ENCODE peak calls at places on chromosomes 4 and X, in eight cellular contexts. One of them, this sample, is unnamed.

GRCh38 chr4:185847352-185848078 is 35.5 kb upstream of the SORBS2 start:
- DNase-seq in HepG2: peak
- DNase-seq in IMR-90: peak
- DNase-seq in SK-N-SH: peak
- DNase-seq in K562: no peak
- DNase-seq in GM12878: no peak
- DNase-seq in WTC11: no peak
- DNase-seq in H1: no peak
- DNase-seq in this sample: peak

GRCh38 chrX:103540145-103540544 is 20.9 kb upstream of the RAB40A start:
- DNase-seq in HepG2: no peak
- DNase-seq in IMR-90: peak
- DNase-seq in SK-N-SH: no peak
- DNase-seq in K562: no peak
- DNase-seq in GM12878: no peak
- DNase-seq in WTC11: no peak
- DNase-seq in H1: no peak
- DNase-seq in this sample: no peak

GRCh38 chr4:125952631-125953030 is 637.9 kb downstream of the FAT4 start:
- DNase-seq in HepG2: no peak
- DNase-seq in IMR-90: no peak
- DNase-seq in SK-N-SH: no peak
- DNase-seq in K562: no peak
- DNase-seq in GM12878: no peak
- DNase-seq in WTC11: no peak
- DNase-seq in H1: no peak
- DNase-seq in this sample: no peak

GRCh38 chr4:60089546-60090273 is 1110.4 kb upstream of the ADGRL3 start:
- DNase-seq in HepG2: no peak
- DNase-seq in IMR-90: no peak
- DNase-seq in SK-N-SH: no peak
- DNase-seq in K562: no peak
- DNase-seq in GM12878: no peak
- DNase-seq in WTC11: no peak
- DNase-seq in H1: no peak
- DNase-seq in this sample: no peak

GRCh38 chr4:124262211-124263179 is 450.0 kb downstream of the ANKRD50 start:
- DNase-seq in HepG2: peak
- DNase-seq in IMR-90: peak
- DNase-seq in SK-N-SH: peak
- DNase-seq in K562: peak
- DNase-seq in GM12878: peak
- DNase-seq in WTC11: peak
- DNase-seq in H1: peak
- DNase-seq in this sample: peak

GRCh38 chr4:7844247-7844991 is 95.2 kb downstream of the AFAP1 start:
- DNase-seq in HepG2: peak
- DNase-seq in IMR-90: peak
- DNase-seq in SK-N-SH: peak
- DNase-seq in K562: peak
- DNase-seq in GM12878: no peak
- DNase-seq in WTC11: peak
- DNase-seq in H1: peak
- DNase-seq in this sample: peak

GRCh38 chr4:133268205-133268604 is 119.1 kb downstream of the PCDH10 start:
- DNase-seq in HepG2: no peak
- DNase-seq in IMR-90: no peak
- DNase-seq in SK-N-SH: no peak
- DNase-seq in K562: peak
- DNase-seq in GM12878: no peak
- DNase-seq in WTC11: no peak
- DNase-seq in H1: no peak
- DNase-seq in this sample: no peak

GRCh38 chr4:172709376-172709775 is 459.2 kb upstream of the GALNT7 start:
- DNase-seq in HepG2: no peak
- DNase-seq in IMR-90: no peak
- DNase-seq in SK-N-SH: no peak
- DNase-seq in K562: no peak
- DNase-seq in GM12878: no peak
- DNase-seq in WTC11: peak
- DNase-seq in H1: no peak
- DNase-seq in this sample: no peak

GRCh38 chr4:5307928-5308327 is 256.6 kb downstream of the STK32B start:
- DNase-seq in HepG2: no peak
- DNase-seq in IMR-90: no peak
- DNase-seq in SK-N-SH: no peak
- DNase-seq in K562: no peak
- DNase-seq in GM12878: no peak
- DNase-seq in WTC11: no peak
- DNase-seq in H1: no peak
- DNase-seq in this sample: no peak

GRCh38 chr4:105666693-105667092 is 41.8 kb downstream of the INTS12 start:
- DNase-seq in HepG2: no peak
- DNase-seq in IMR-90: peak
- DNase-seq in SK-N-SH: no peak
- DNase-seq in K562: peak
- DNase-seq in GM12878: no peak
- DNase-seq in WTC11: no peak
- DNase-seq in H1: no peak
- DNase-seq in this sample: no peak

GRCh38 chrX:56764153-56764974 is 35.3 kb downstream of the NBDY start:
- DNase-seq in HepG2: peak
- DNase-seq in IMR-90: peak
- DNase-seq in SK-N-SH: peak
- DNase-seq in K562: peak
- DNase-seq in GM12878: peak
- DNase-seq in WTC11: peak
- DNase-seq in H1: no peak
- DNase-seq in this sample: peak

GRCh38 chrX:56762220-56762619 is 33.2 kb downstream of the NBDY start:
- DNase-seq in HepG2: no peak
- DNase-seq in IMR-90: no peak
- DNase-seq in SK-N-SH: no peak
- DNase-seq in K562: no peak
- DNase-seq in GM12878: no peak
- DNase-seq in WTC11: no peak
- DNase-seq in H1: no peak
- DNase-seq in this sample: no peak

GRCh38 chrX:56762707-56763555 is 33.9 kb downstream of the NBDY start:
- DNase-seq in HepG2: no peak
- DNase-seq in IMR-90: no peak
- DNase-seq in SK-N-SH: no peak
- DNase-seq in K562: no peak
- DNase-seq in GM12878: no peak
- DNase-seq in WTC11: no peak
- DNase-seq in H1: no peak
- DNase-seq in this sample: no peak

GRCh38 chrX:56764975-56765791 is 36.1 kb downstream of the NBDY start:
- DNase-seq in HepG2: no peak
- DNase-seq in IMR-90: no peak
- DNase-seq in SK-N-SH: no peak
- DNase-seq in K562: no peak
- DNase-seq in GM12878: no peak
- DNase-seq in WTC11: no peak
- DNase-seq in H1: no peak
- DNase-seq in this sample: no peak

GRCh38 chrX:56763556-56764152 is 34.6 kb downstream of the NBDY start:
- DNase-seq in HepG2: peak
- DNase-seq in IMR-90: peak
- DNase-seq in SK-N-SH: peak
- DNase-seq in K562: peak
- DNase-seq in GM12878: no peak
- DNase-seq in WTC11: no peak
- DNase-seq in H1: no peak
- DNase-seq in this sample: no peak
- TF ChIP-seq USF2 in HepG2: no peak
- TF ChIP-seq USF2 in IMR-90: no peak
- TF ChIP-seq USF2 in SK-N-SH: no peak
- TF ChIP-seq USF2 in K562: no peak
- TF ChIP-seq USF2 in GM12878: no peak
- TF ChIP-seq USF2 in WTC11: no peak
- TF ChIP-seq USF2 in H1: no peak
- TF ChIP-seq USF2 in this sample: no peak

DNA sequence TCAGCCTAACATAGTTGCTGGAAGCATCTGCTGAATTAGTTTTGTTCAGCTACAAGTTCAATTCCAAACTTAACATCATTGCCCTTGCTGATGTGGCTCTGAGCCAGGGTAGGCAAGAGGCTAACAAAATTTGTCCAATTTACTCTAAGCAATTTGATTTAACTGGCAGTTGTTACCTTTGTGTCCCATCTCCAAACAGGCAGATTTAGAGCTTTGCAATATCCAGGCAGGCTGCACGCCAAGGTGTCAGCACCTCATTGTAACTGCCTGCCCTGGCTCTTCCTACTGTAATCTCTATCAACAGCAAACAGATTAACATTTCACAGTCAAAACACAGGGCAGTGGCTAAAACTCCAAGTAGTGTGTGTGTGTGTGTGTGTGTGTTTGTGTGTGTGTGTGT is 2070.6 kb downstream of the PCDH7 start:
- DNase-seq in HepG2: no peak
- DNase-seq in IMR-90: no peak
- DNase-seq in SK-N-SH: no peak
- DNase-seq in K562: no peak
- DNase-seq in GM12878: no peak
- DNase-seq in WTC11: no peak
- DNase-seq in H1: no peak
- DNase-seq in this sample: no peak
- TF ChIP-seq USF2 in HepG2: no peak
- TF ChIP-seq USF2 in IMR-90: no peak
- TF ChIP-seq USF2 in SK-N-SH: no peak
- TF ChIP-seq USF2 in K562: no peak
- TF ChIP-seq USF2 in GM12878: no peak
- TF ChIP-seq USF2 in WTC11: no peak
- TF ChIP-seq USF2 in H1: no peak
- TF ChIP-seq USF2 in this sample: no peak

DNA sequence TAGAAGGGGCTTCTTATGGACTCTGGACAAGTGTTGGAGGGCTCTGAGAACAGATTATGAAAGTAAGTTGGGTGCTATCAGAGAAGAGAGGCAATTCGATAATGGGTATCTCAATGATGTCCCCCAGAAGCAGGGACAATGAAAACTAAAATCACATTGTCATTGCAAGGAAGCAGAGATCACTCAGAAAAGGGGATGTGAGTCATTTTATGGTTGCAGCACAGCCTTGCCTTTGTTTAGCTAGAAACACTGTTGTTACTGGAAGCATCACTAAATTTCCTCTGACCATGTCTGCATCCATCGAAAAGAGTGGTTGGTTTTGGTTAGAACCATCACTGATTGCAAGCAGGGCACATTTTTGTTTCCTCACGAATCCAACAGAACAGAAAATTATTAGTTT is 246.8 kb upstream of the NWD2 start:
- DNase-seq in HepG2: no peak
- DNase-seq in IMR-90: no peak
- DNase-seq in SK-N-SH: no peak
- DNase-seq in K562: no peak
- DNase-seq in GM12878: no peak
- DNase-seq in WTC11: no peak
- DNase-seq in H1: no peak
- DNase-seq in this sample: no peak
- TF ChIP-seq USF2 in HepG2: no peak
- TF ChIP-seq USF2 in IMR-90: no peak
- TF ChIP-seq USF2 in SK-N-SH: no peak
- TF ChIP-seq USF2 in K562: no peak
- TF ChIP-seq USF2 in GM12878: no peak
- TF ChIP-seq USF2 in WTC11: no peak
- TF ChIP-seq USF2 in H1: no peak
- TF ChIP-seq USF2 in this sample: no peak

GRCh38 chr4:73725499-73725898 is 14.9 kb upstream of the CXCL8 start:
- DNase-seq in HepG2: no peak
- DNase-seq in IMR-90: no peak
- DNase-seq in SK-N-SH: no peak
- DNase-seq in K562: no peak
- DNase-seq in GM12878: no peak
- DNase-seq in WTC11: no peak
- DNase-seq in H1: no peak
- DNase-seq in this sample: no peak

GRCh38 chr4:73721901-73722300 is 18.5 kb upstream of the CXCL8 start:
- DNase-seq in HepG2: no peak
- DNase-seq in IMR-90: peak
- DNase-seq in SK-N-SH: no peak
- DNase-seq in K562: no peak
- DNase-seq in GM12878: no peak
- DNase-seq in WTC11: no peak
- DNase-seq in H1: no peak
- DNase-seq in this sample: no peak

GRCh38 chr4:73726000-73726399 is 14.4 kb upstream of the CXCL8 start:
- DNase-seq in HepG2: no peak
- DNase-seq in IMR-90: peak
- DNase-seq in SK-N-SH: no peak
- DNase-seq in K562: no peak
- DNase-seq in GM12878: no peak
- DNase-seq in WTC11: no peak
- DNase-seq in H1: no peak
- DNase-seq in this sample: peak

GRCh38 chr4:73723029-73723428 is 17.3 kb upstream of the CXCL8 start:
- DNase-seq in HepG2: no peak
- DNase-seq in IMR-90: no peak
- DNase-seq in SK-N-SH: no peak
- DNase-seq in K562: no peak
- DNase-seq in GM12878: no peak
- DNase-seq in WTC11: no peak
- DNase-seq in H1: no peak
- DNase-seq in this sample: no peak

GRCh38 chr4:73723945-73724344 is 16.4 kb upstream of the CXCL8 start:
- DNase-seq in HepG2: no peak
- DNase-seq in IMR-90: no peak
- DNase-seq in SK-N-SH: no peak
- DNase-seq in K562: no peak
- DNase-seq in GM12878: no peak
- DNase-seq in WTC11: no peak
- DNase-seq in H1: no peak
- DNase-seq in this sample: no peak
- TF ChIP-seq USF2 in HepG2: no peak
- TF ChIP-seq USF2 in IMR-90: no peak
- TF ChIP-seq USF2 in SK-N-SH: no peak
- TF ChIP-seq USF2 in K562: no peak
- TF ChIP-seq USF2 in GM12878: no peak
- TF ChIP-seq USF2 in WTC11: no peak
- TF ChIP-seq USF2 in H1: no peak
- TF ChIP-seq USF2 in this sample: no peak

This sample was measured in A549.